ENCODE peak calls at places on chromosomes 12 and 14, in eight cellular contexts. N, V, J, L, M, K, S and T are unnamed samples.

GRCh38 chr12:52867636-52868035 is 18.8 kb upstream of the KRT78 start:
- DNase-seq in S (no peak), N (no peak), K (no peak), V (no peak), L (peak), M (peak), J (no peak), T (no peak)

GRCh38 chr12:67988600-67988999 is 647 bp upstream of the IFNG-AS1 start:
- DNase-seq in K (no peak), S (no peak), V (no peak), M (no peak), J (no peak), N (no peak), L (no peak), T (no peak)

GRCh38 chr14:103329421-103330347 is 4.4 kb upstream of the EIF5 start:
- DNase-seq in N (peak), K (peak), M (no peak), L (no peak), J (no peak), S (no peak), V (no peak), T (no peak)

GRCh38 chr14:103418508-103418818 is 33.2 kb downstream of the MARK3 start:
- DNase-seq in S (no peak), L (no peak), K (no peak), V (no peak), M (no peak), J (no peak), N (peak), T (no peak)

GRCh38 chr14:76720382-76720813 is 40.9 kb upstream of the VASH1 start:
- DNase-seq in V (no peak), J (no peak), S (peak), L (peak), N (peak), M (peak), K (peak), T (no peak)

GRCh38 chr12:94280063-94280462 is 131.7 kb downstream of the PLXNC1 start:
- DNase-seq in J (no peak), S (no peak), M (no peak), L (no peak), V (no peak), N (no peak), K (no peak), T (no peak)

GRCh38 chr14:81655423-81656314 is 122.0 kb upstream of the SEL1L start:
- DNase-seq in K (no peak), N (no peak), S (no peak), J (no peak), L (no peak), M (no peak), V (no peak), T (no peak)

GRCh38 chr14:94361682-94362081 is 26.7 kb downstream of the SERPINA1 start:
- DNase-seq in S (no peak), N (no peak), J (no peak), M (no peak), V (no peak), K (no peak), L (no peak), T (no peak)

GRCh38 chr14:50063876-50064420 is 52.4 kb downstream of the VCPKMT start:
- DNase-seq in J (no peak), L (peak), M (no peak), K (no peak), S (no peak), N (no peak), V (no peak), T (no peak)

GRCh38 chr14:21036746-21037145 is 2.1 kb upstream of the RNASE13 start:
- DNase-seq in S (no peak), N (no peak), L (no peak), K (no peak), J (no peak), M (no peak), V (no peak), T (no peak)

GRCh38 chr14:20707622-20708021 is 19.1 kb downstream of the ANG start:
- DNase-seq in J (no peak), S (no peak), V (no peak), K (no peak), N (peak), L (no peak), M (no peak), T (no peak)

GRCh38 chr12:26746315-26746714 is 86.7 kb downstream of the ITPR2 start:
- DNase-seq in K (no peak), M (no peak), S (no peak), L (no peak), J (no peak), V (peak), N (peak), T (no peak)

GRCh38 chr12:130916251-130916911 is 37.3 kb upstream of the ADGRD1 start:
- DNase-seq in L (peak), K (peak), J (peak), M (peak), V (peak), S (peak), N (no peak), T (peak)

GRCh38 chr14:30235485-30235884 is 307.8 kb upstream of the PRKD1 start:
- DNase-seq in J (no peak), K (no peak), S (no peak), N (no peak), M (no peak), L (no peak), V (no peak), T (no peak)

GRCh38 chr14:32761381-32761968 is 177.2 kb upstream of the NPAS3 start:
- DNase-seq in M (no peak), N (peak), S (no peak), K (no peak), J (no peak), V (no peak), L (no peak), T (no peak)

GRCh38 chr14:102805454-102805891 is 28.2 kb downstream of the TRAF3 start:
- DNase-seq in N (peak), J (no peak), S (no peak), K (no peak), M (no peak), L (no peak), V (peak), T (no peak)

GRCh38 chr12:5433840-5434646 is 2.1 kb downstream of the NTF3 start:
- DNase-seq in M (no peak), S (no peak), J (no peak), L (no peak), V (no peak), N (no peak), K (no peak), T (no peak)

GRCh38 chr12:28242888-28243633 is 52.8 kb downstream of the CCDC91 start:
- DNase-seq in V (no peak), S (no peak), N (peak), L (no peak), J (no peak), M (peak), K (no peak), T (no peak)

GRCh38 chr12:56126732-56127239 is 1.3 kb upstream of the ESYT1 start:
- DNase-seq in M (no peak), L (no peak), J (no peak), N (no peak), S (no peak), K (no peak), V (no peak), T (no peak)

GRCh38 chr12:27535318-27535717 is 11.3 kb downstream of the PPFIBP1 start:
- DNase-seq in J (no peak), V (no peak), K (no peak), S (no peak), L (no peak), M (no peak), N (no peak), T (no peak)

GRCh38 chr14:64465208-64465821 is at the start of gene AKAP5:
- DNase-seq in K (peak), L (peak), N (peak), S (peak), J (peak), V (no peak), M (peak), T (peak)

DNA sequence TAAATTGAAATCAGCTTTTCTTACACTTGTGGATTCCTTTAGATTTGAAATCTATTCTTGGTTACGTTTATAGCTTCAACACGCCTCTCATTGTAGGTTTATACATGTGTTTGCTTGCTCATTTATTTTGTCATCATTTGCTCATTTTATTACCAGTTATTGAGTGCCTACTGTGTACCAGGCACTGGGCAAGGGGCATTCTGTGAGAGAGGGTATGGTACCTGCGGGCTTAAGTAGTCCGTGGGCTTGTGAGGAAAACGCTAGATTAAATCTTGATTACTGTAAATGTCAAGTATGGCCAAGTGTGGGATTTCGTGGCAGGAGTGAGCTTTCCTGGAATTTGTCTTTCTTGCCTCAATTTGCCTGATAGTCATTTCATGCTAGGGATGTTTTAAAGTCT is 92.6 kb downstream of the CACNA1C start:
- DNase-seq in V (no peak), L (no peak), S (no peak), J (no peak), K (no peak), M (no peak), N (no peak), T (no peak)
- TF ChIP-seq CTCF in V (no peak), L (no peak), S (no peak), J (no peak), K (no peak), M (no peak), N (no peak), T (no peak)

DNA sequence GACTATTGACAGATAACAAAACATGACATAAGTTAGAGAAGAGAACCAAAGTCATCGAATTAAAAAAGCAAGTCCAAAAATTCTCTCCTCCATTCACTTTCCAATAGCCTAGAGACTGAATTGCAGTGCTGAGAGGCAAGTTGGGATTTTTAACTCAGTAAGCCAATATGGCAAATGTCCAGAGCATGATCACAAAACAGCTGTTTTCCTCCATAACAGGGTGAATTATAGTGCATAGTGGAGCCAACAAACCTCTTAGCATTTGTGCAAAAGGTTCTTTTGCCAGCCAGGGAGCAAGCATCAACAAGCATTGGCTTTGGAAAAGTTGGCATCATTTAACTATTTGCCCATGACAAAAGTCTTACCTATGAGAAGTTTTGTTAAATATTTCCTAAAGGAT is 458.8 kb upstream of the NOVA1 start:
- DNase-seq in M (no peak), N (no peak), L (no peak), S (no peak), K (no peak), V (no peak), J (no peak), T (no peak)
- TF ChIP-seq CTCF in M (no peak), N (no peak), L (no peak), S (no peak), K (no peak), V (no peak), J (no peak), T (no peak)

DNA sequence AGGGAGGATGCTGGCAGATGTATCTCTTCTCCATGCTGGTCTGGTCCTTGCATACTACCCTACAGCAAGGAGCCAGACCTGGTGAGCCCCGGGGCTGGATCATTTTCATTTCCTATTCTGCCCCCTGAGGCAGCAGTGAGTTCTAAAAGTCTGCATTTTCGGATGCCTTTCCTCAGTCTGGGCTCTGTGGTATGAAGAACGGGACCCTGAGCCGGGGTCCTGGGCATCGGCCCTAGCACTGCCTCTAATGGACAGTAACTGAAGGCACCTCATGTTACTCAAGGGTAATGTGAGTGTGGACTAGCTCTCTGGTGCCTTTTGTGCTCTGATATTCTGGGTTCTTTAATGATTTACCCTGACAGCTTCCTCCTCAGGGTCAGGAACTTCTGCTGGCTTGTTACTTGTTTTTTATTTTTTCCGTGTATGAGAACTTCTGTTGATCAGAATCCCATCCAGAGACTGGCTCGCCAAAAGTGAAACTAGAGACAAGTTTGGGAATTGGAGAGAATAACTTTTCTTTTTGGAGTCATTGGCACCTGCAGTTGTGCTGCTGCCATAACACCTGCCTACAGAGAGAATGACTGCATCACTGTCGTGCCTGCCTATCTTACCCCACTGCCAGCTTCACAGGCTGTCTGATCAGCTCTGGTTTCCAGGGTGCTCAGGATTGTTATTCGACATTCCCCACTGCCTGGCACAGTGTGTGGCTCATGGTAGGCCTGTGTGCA is 62.3 kb downstream of the SUSD6 start:
- DNase-seq in V (no peak), M (no peak), K (no peak), J (no peak), S (no peak), N (no peak), L (no peak), T (no peak)
- TF ChIP-seq CTCF in V (no peak), M (no peak), K (no peak), J (no peak), S (no peak), N (no peak), L (no peak), T (no peak)

GRCh38 chr14:69043007-69043444 is 63.9 kb upstream of the ACTN1 start:
- DNase-seq in J (no peak), S (peak), K (peak), L (no peak), M (peak), N (no peak), V (no peak), T (no peak)
- TF ChIP-seq CTCF in J (no peak), S (no peak), K (no peak), L (no peak), M (no peak), N (no peak), V (no peak), T (no peak)

DNA sequence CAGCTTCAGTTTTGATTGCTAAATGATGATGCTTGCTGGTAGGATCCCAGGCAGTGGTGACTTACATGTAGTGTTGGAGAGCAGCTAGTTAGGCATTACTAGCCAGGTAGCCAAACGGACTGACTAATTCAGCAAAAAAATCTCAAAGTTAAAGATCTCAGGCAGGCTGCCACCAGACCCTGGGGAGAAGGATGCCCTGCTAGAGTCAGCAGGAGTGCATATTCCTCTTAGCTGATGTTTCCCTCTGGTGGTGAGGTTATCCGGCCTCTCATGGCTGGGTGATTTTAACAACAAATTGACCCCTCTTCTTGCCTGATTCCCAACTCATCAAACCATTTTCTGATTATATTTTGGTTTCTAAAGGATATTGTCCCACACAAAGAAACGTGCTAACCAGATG is 2.8 kb downstream of the EFS start:
- DNase-seq in M (no peak), L (no peak), V (no peak), K (no peak), N (peak), J (no peak), S (no peak), T (no peak)
- TF ChIP-seq CTCF in M (no peak), L (no peak), V (peak), K (no peak), N (peak), J (no peak), S (peak), T (peak)